ENCODE peak calls at places on chromosomes 6 and 20, in five cellular contexts. M, Z, D, C and R are unnamed samples.

GRCh38 chr6:161435426-161436065 is 161.7 kb upstream of the AGPAT4 start:
- DNase-seq in M (no peak), Z (no peak), D (no peak), C (no peak), R (peak; percentile 29)

GRCh38 chr6:374956-375355 is 16.6 kb upstream of the IRF4 start:
- DNase-seq in M (no peak), Z (no peak), D (no peak), C (no peak), R (no peak)

GRCh38 chr6:143620461-143620860 is 57.3 kb upstream of the PHACTR2 start:
- DNase-seq in M (no peak), Z (no peak), D (no peak), C (no peak), R (peak; percentile 60)

GRCh38 chr6:85390105-85390728 is 59.7 kb upstream of the NT5E start:
- DNase-seq in M (no peak), Z (no peak), D (no peak), C (no peak), R (peak; percentile 33)

GRCh38 chr20:14865169-14865568 is 527.8 kb upstream of the FLRT3 start:
- DNase-seq in M (no peak), Z (no peak), D (no peak), C (no peak), R (no peak)

GRCh38 chr6:40577672-40578071 is 9.5 kb downstream of the LRFN2 start:
- DNase-seq in M (no peak), Z (no peak), D (no peak), C (no peak), R (no peak)

GRCh38 chr6:147820520-147820919 is 312.0 kb downstream of the SAMD5 start:
- DNase-seq in M (no peak), Z (no peak), D (no peak), C (no peak), R (no peak)

GRCh38 chr20:51363378-51363777 is 179.1 kb downstream of the NFATC2 start:
- DNase-seq in M (no peak), Z (no peak), D (no peak), C (no peak), R (no peak)

GRCh38 chr6:45545416-45545815 is 167.7 kb upstream of the SUPT3H start:
- DNase-seq in M (no peak), Z (no peak), D (no peak), C (no peak), R (no peak)

GRCh38 chr6:35496851-35497570 is at the start of gene TEAD3:
- DNase-seq in M (peak; percentile 74), Z (peak; percentile 64), D (no peak), C (no peak), R (peak; percentile 76)

GRCh38 chr20:62705626-62706025 is 3.0 kb upstream of the NTSR1 start:
- DNase-seq in M (no peak), Z (no peak), D (no peak), C (no peak), R (no peak)

GRCh38 chr20:44720994-44721784 is 6.0 kb downstream of the CCN5 start:
- DNase-seq in M (peak; percentile 76), Z (peak; percentile 67), D (no peak), C (peak; percentile 78), R (peak; percentile 95)

GRCh38 chr6:44800171-44800671 is 412.7 kb downstream of the CDC5L start:
- DNase-seq in M (no peak), Z (peak; percentile 39), D (no peak), C (peak; percentile 36), R (peak; percentile 71)

GRCh38 chr6:157287247-157287850 is 36.0 kb downstream of the TMEM242 start:
- DNase-seq in M (no peak), Z (no peak), D (no peak), C (no peak), R (no peak)

GRCh38 chr6:134925800-134926199 is 24.1 kb downstream of the ALDH8A1 start:
- DNase-seq in M (no peak), Z (no peak), D (peak; percentile 7), C (no peak), R (peak; percentile 35)

GRCh38 chr6:62285612-62286469 is at the start of gene KHDRBS2:
- DNase-seq in M (peak; percentile 91), Z (peak; percentile 91), D (no peak), C (peak; percentile 70), R (no peak)

GRCh38 chr6:100177956-100178355 is 183.9 kb upstream of the MCHR2 start:
- DNase-seq in M (no peak), Z (peak; percentile 48), D (no peak), C (no peak), R (peak; percentile 88)

GRCh38 chr6:23003671-23004598 is 434.6 kb downstream of the HDGFL1 start:
- DNase-seq in M (no peak), Z (no peak), D (peak; percentile 16), C (peak; percentile 43), R (peak; percentile 89)

GRCh38 chr6:11163932-11164331 is 52.4 kb upstream of the ERVFRD-1 start:
- DNase-seq in M (no peak), Z (peak; percentile 19), D (no peak), C (no peak), R (no peak)

GRCh38 chr6:154403803-154404202 is 47.2 kb upstream of the IPCEF1 start:
- DNase-seq in M (no peak), Z (no peak), D (no peak), C (no peak), R (peak; percentile 62)

GRCh38 chr6:28948782-28949486 is 25.1 kb upstream of the TRIM27 start:
- DNase-seq in M (no peak), Z (no peak), D (no peak), C (no peak), R (no peak)
- H3K4me3 ChIP-seq in M (no peak overlapping the region), Z (no peak overlapping the region), D (no peak overlapping the region), C (no peak overlapping the region), R (no peak overlapping the region)

DNA sequence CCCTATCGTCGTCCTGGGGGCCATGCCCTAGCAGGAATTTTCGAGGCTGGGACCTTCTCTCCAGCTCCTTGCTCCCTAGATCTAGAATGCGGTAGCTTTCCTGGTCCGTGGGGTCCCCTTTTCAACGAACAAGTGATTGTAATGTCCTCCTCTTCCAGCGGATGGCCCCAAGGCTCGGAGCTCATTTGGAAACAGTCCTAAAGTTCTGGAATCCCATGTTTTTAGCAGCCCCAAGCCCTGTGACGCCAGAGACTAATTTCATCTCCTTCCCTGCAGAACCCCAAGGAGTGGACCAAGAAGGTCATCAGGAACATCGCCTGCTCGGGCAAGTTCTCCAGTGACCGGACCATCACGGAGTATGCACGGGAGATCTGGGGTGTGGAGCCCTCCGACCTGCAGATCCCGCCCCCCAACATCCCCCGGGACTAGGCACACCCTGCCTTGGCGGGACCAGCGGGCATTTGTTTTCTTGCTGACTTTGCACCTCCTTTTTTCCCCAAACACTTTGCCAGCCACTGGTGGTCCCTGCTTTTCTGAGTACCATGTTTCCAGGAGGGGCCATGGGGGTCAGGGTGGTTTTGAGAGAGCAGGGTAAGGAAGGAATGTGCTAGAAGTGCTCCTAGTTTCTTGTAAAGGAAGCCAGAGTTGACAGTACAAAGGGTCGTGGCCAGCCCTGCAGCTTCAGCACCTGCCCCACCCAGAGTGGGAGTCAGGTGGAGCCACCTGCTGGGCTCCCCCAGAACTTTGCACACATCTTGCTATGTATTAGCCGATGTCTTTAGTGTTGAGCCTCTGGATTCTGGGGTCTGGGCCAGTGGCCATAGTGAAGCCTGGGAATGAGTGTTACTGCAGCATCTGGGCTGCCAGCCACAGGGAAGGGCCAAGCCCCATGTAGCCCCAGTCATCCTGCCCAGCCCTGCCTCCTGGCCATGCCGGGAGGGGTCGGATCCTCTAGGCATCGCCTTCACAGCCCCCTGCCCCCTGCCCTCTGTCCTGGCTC is 48.5 kb downstream of the PYGB start:
- DNase-seq in M (no peak), Z (no peak), D (no peak), C (no peak), R (peak; percentile 51)
- TF ChIP-seq CTCF in M (peak; percentile 27), Z (no peak), D (peak; percentile 46), C (peak; percentile 24), R (peak; percentile 46)

GRCh38 chr6:16229710-16230109 is 8.7 kb upstream of the GMPR start:
- DNase-seq in M (no peak), Z (no peak), D (no peak), C (no peak), R (no peak)
- H3K4me3 ChIP-seq in M (no peak overlapping the region), Z (no peak overlapping the region), D (no peak overlapping the region), C (no peak overlapping the region), R (no peak overlapping the region)

GRCh38 chr6:158818008-158818579 is 1.1 kb downstream of the EZR start:
- DNase-seq in M (peak; percentile 91), Z (peak; percentile 82), D (no peak), C (peak; percentile 73), R (peak; percentile 77)

GRCh38 chr6:158817298-158818007 is 1.7 kb downstream of the EZR start:
- DNase-seq in M (peak; percentile 82), Z (peak; percentile 58), D (no peak), C (peak; percentile 38), R (peak; percentile 34)

GRCh38 chr6:158818580-158819212 is 472 bp downstream of the EZR start:
- DNase-seq in M (peak; percentile 84), Z (peak; percentile 70), D (no peak), C (peak; percentile 48), R (peak; percentile 66)

GRCh38 chr6:158819977-158820632 is 937 bp upstream of the EZR start:
- DNase-seq in M (no peak), Z (no peak), D (no peak), C (no peak), R (no peak)

GRCh38 chr6:158819213-158819976 is at the start of gene EZR:
- DNase-seq in M (peak; percentile 89), Z (peak; percentile 85), D (no peak), C (peak; percentile 51), R (peak; percentile 68)
- TF ChIP-seq CTCF in M (no peak), Z (no peak), D (no peak), C (no peak), R (no peak)

DNA sequence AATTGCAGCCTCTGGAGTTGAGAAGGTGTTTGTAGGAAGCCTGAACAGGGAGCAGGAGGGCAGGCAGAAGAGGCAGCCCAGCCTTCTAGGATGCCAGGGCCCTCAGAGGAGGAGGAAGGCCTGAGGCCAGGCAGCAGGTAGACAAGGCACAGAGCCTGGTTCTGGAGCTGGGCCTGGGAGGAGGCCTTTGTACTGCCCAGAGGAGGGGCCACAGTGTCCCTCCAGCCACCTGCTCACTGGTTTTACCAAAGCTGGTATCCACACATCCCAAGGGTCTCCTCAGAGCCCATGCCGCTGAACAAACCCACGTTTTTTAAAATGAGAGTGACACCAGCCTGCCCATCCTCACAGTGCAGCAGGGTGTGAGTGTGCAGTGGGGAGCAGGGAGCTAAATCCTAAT is 162.7 kb downstream of the LY86 start:
- DNase-seq in M (no peak), Z (no peak), D (no peak), C (no peak), R (no peak)
- H3K4me3 ChIP-seq in M (no peak overlapping the region), Z (no peak overlapping the region), D (no peak overlapping the region), C (no peak overlapping the region), R (no peak overlapping the region)